ENCODE peak calls at places on chromosomes 7 and 10, in four cellular contexts. One of them, this sample, is unnamed.

GRCh38 chr10:116472874-116473273 is 45.2 kb downstream of the PNLIPRP3 start:
- DNase-seq in uterus: no peak
- DNase-seq in right lobe of liver: no peak
- DNase-seq in A549: no peak
- DNase-seq in this sample: no peak

GRCh38 chr10:86178401-86179142 is 188.0 kb downstream of the GRID1 start:
- DNase-seq in A549: peak; percentile 44
- DNase-seq in right lobe of liver: no peak
- DNase-seq in uterus: no peak
- DNase-seq in this sample: no peak

GRCh38 chr7:10889266-10889898 is 84.3 kb upstream of the PHF14 start:
- DNase-seq in A549: peak; percentile 70
- DNase-seq in uterus: peak; percentile 26
- DNase-seq in right lobe of liver: no peak
- DNase-seq in this sample: no peak

GRCh38 chr10:127441350-127442219 is 107.5 kb upstream of the NPS start:
- DNase-seq in A549: no peak
- DNase-seq in right lobe of liver: no peak
- DNase-seq in uterus: no peak
- DNase-seq in this sample: no peak

GRCh38 chr7:81111358-81111757 is 192.5 kb upstream of the SEMA3C start:
- DNase-seq in uterus: peak; percentile 38
- DNase-seq in A549: peak; percentile 61
- DNase-seq in right lobe of liver: no peak
- DNase-seq in this sample: no peak

GRCh38 chr7:5183899-5184298 is 6.1 kb upstream of the WIPI2 start:
- DNase-seq in right lobe of liver: no peak
- DNase-seq in A549: no peak
- DNase-seq in uterus: no peak
- DNase-seq in this sample: no peak

GRCh38 chr7:29564455-29565185 is 985 bp downstream of the PRR15 start:
- DNase-seq in A549: peak; percentile 37
- DNase-seq in uterus: peak; percentile 28
- DNase-seq in right lobe of liver: peak; percentile 61
- DNase-seq in this sample: peak; percentile 88

GRCh38 chr7:7639421-7639820 is 1.1 kb upstream of the UMAD1 start:
- DNase-seq in A549: peak; percentile 2
- DNase-seq in right lobe of liver: no peak
- DNase-seq in uterus: no peak
- DNase-seq in this sample: no peak

GRCh38 chr10:78972160-78972946 is 96.4 kb upstream of the ZMIZ1 start:
- DNase-seq in uterus: peak; percentile 73
- DNase-seq in right lobe of liver: peak; percentile 91
- DNase-seq in A549: peak; percentile 70
- DNase-seq in this sample: peak; percentile 93

GRCh38 chr7:4769753-4770152 is 5.7 kb upstream of the AP5Z1 start:
- DNase-seq in right lobe of liver: no peak
- DNase-seq in uterus: no peak
- DNase-seq in A549: no peak
- DNase-seq in this sample: no peak

GRCh38 chr10:54904833-54905232 is 103.8 kb upstream of the PCDH15 start:
- DNase-seq in right lobe of liver: no peak
- DNase-seq in A549: no peak
- DNase-seq in uterus: no peak
- DNase-seq in this sample: no peak

GRCh38 chr7:28958235-28958945 is at the start of gene TRIL:
- DNase-seq in A549: no peak
- DNase-seq in uterus: peak; percentile 85
- DNase-seq in right lobe of liver: peak; percentile 71
- DNase-seq in this sample: peak; percentile 94

GRCh38 chr10:28797904-28798371 is 120.6 kb downstream of the BAMBI start:
- DNase-seq in right lobe of liver: no peak
- DNase-seq in uterus: no peak
- DNase-seq in A549: peak; percentile 16
- DNase-seq in this sample: no peak

GRCh38 chr7:81140775-81141174 is 221.9 kb upstream of the SEMA3C start:
- DNase-seq in A549: no peak
- DNase-seq in right lobe of liver: no peak
- DNase-seq in uterus: no peak
- DNase-seq in this sample: no peak

GRCh38 chr7:49776994-49777393 is 3.6 kb downstream of the VWC2 start:
- DNase-seq in uterus: no peak
- DNase-seq in A549: peak; percentile 20
- DNase-seq in right lobe of liver: no peak
- DNase-seq in this sample: no peak

GRCh38 chr7:92740713-92741126 is 95.7 kb downstream of the CDK6 start:
- DNase-seq in right lobe of liver: no peak
- DNase-seq in uterus: no peak
- DNase-seq in A549: peak; percentile 74
- DNase-seq in this sample: no peak

GRCh38 chr7:87564290-87564963 is 36.3 kb downstream of the ABCB1 start:
- DNase-seq in uterus: no peak
- DNase-seq in A549: peak; percentile 43
- DNase-seq in right lobe of liver: peak; percentile 64
- DNase-seq in this sample: no peak

GRCh38 chr7:36967387-36967786 is 243.1 kb upstream of the AOAH start:
- DNase-seq in A549: peak; percentile 69
- DNase-seq in uterus: peak; percentile 60
- DNase-seq in right lobe of liver: peak; percentile 67
- DNase-seq in this sample: peak; percentile 43

GRCh38 chr10:99920901-99921300 is 88.8 kb downstream of the DNMBP start:
- DNase-seq in A549: no peak
- DNase-seq in right lobe of liver: no peak
- DNase-seq in uterus: no peak
- DNase-seq in this sample: no peak

GRCh38 chr10:119209736-119210355 is 2.5 kb downstream of the GRK5 start:
- DNase-seq in uterus: no peak
- DNase-seq in A549: no peak
- DNase-seq in right lobe of liver: no peak
- DNase-seq in this sample: no peak

GRCh38 chr7:156334636-156335035 is 305.9 kb upstream of the RNF32 start:
- DNase-seq in A549: no peak
- DNase-seq in right lobe of liver: no peak
- DNase-seq in uterus: no peak
- DNase-seq in this sample: no peak

GRCh38 chr10:72234560-72235095 is 18.6 kb upstream of the ASCC1 start:
- DNase-seq in uterus: no peak
- DNase-seq in right lobe of liver: no peak
- DNase-seq in A549: no peak
- DNase-seq in this sample: no peak

DNA sequence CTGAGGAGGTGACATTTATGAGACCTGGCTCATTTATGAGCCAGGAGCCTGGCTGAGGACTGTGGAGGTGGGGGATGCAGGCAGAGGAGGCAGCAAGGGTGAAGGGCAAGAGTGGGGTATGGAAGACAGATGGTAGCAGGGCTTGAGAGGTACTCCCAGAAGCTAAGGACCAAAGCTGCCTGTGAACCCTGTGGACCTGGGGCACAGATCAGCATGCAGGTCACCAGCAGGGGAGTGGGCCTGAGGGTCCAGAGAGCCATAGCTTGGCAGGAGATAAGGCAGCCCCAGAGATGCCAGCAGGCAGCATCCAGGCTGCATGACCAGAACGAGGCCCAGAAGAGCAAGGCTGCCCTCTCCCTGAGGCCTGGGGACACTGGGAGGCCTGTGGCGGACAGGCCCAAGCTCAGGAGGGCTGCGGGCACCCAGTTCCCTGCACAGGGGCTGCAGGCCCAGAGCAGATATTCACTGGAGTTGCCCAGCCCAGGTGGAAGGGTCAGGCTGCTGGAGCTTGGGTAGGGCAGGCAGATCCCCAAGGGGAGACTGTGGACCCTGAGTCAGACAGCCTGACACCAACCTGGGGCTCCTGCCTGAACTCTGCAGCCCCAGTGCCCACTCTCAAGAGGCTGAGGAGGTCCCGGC is 3.4 kb downstream of the GPR15LG start:
- DNase-seq in right lobe of liver: no peak
- DNase-seq in A549: no peak
- DNase-seq in uterus: no peak
- DNase-seq in this sample: no peak
- TF ChIP-seq CTCF in right lobe of liver: no peak
- TF ChIP-seq CTCF in A549: no peak
- TF ChIP-seq CTCF in uterus: no peak
- TF ChIP-seq CTCF in this sample: no peak

GRCh38 chr7:105839271-105839670 is 37.1 kb downstream of the ATXN7L1 start:
- DNase-seq in uterus: no peak
- DNase-seq in right lobe of liver: no peak
- DNase-seq in A549: no peak
- DNase-seq in this sample: no peak

GRCh38 chr7:105837765-105838241 is 38.6 kb downstream of the ATXN7L1 start:
- DNase-seq in uterus: no peak
- DNase-seq in A549: no peak
- DNase-seq in right lobe of liver: no peak
- DNase-seq in this sample: no peak

GRCh38 chr7:105840981-105841749 is 35.2 kb downstream of the ATXN7L1 start:
- DNase-seq in uterus: no peak
- DNase-seq in A549: no peak
- DNase-seq in right lobe of liver: no peak
- DNase-seq in this sample: no peak

GRCh38 chr7:105838273-105839141 is 37.9 kb downstream of the ATXN7L1 start:
- DNase-seq in uterus: peak; percentile 37
- DNase-seq in A549: peak; percentile 21
- DNase-seq in right lobe of liver: no peak
- DNase-seq in this sample: no peak

GRCh38 chr7:105841866-105842265 is 34.5 kb downstream of the ATXN7L1 start:
- DNase-seq in right lobe of liver: no peak
- DNase-seq in uterus: no peak
- DNase-seq in A549: no peak
- DNase-seq in this sample: no peak
- TF ChIP-seq POLR2A in right lobe of liver: no peak
- TF ChIP-seq POLR2A in uterus: no peak
- TF ChIP-seq POLR2A in A549: no peak
- TF ChIP-seq POLR2A in this sample: no peak

DNA sequence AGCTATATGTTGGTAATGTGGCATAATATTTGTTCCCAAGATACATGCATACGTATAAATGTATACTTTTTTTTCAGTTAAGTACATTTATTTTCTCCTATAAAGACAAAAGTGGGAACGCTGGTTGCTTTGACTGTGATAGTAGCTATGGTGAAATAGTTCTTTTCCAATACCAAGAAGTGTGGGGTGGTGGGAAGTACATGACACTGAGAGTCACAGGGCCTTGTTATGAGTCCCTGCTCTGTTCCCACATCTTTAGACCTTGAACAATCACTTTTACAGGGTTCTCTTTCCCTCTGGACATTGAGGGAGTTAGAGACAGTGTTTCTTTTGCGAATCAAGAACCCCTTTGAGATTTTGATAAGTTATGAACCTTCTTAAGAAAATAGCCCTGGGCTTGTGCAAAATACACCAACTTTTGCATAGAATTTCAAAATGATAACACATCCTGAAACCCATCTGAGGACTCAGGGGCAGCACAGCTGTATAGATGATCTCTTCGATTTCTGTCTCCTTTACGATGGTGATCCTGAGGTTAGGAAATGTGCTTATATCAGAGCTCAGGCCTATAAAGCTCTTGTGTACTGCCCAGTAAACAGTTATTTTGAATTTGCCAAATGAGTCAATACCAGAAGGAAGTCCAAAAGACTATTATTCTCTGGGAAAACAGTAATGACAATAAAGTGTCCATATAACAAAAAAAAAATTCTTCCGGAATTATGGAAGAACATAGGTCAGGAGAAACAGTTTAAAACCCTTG is 1.1 kb downstream of the LMOD2 start:
- DNase-seq in uterus: no peak
- DNase-seq in right lobe of liver: no peak
- DNase-seq in A549: no peak
- DNase-seq in this sample: no peak
- H3K4me3 ChIP-seq in uterus: no peak overlapping the region
- H3K4me3 ChIP-seq in right lobe of liver: no peak overlapping the region
- H3K4me3 ChIP-seq in A549: no peak overlapping the region
- H3K4me3 ChIP-seq in this sample: no peak overlapping the region

GRCh38 chr7:13725591-13725990 is 263.9 kb downstream of the ETV1 start:
- DNase-seq in A549: no peak
- DNase-seq in right lobe of liver: no peak
- DNase-seq in uterus: no peak
- DNase-seq in this sample: no peak
- TF ChIP-seq CTCF in A549: peak; percentile 15
- TF ChIP-seq CTCF in right lobe of liver: no peak
- TF ChIP-seq CTCF in uterus: no peak
- TF ChIP-seq CTCF in this sample: no peak

DNA sequence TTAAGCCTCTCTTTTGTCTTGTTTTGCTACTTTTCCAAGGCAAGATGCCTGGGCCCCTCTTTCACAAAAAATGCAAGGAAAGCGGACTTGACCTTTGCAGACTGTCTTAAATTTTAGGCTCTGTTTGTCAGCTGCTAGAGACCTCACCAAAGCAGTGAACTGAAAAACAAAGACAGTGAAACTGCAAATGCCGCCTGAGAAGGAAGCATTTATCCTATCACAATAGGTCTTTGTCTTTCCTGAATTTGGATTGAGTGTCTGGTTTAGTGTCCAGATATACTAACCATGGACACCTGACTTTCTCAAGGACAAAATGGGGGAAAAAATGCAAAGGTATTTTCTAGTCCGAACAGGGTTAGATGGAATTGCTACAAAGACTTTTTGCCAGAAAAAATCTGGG is 256.9 kb downstream of the INHBA start:
- DNase-seq in A549: no peak
- DNase-seq in uterus: no peak
- DNase-seq in right lobe of liver: no peak
- DNase-seq in this sample: no peak
- TF ChIP-seq POLR2A in A549: no peak
- TF ChIP-seq POLR2A in uterus: no peak
- TF ChIP-seq POLR2A in right lobe of liver: no peak
- TF ChIP-seq POLR2A in this sample: no peak

GRCh38 chr7:131112431-131112830 is 215.2 kb upstream of the MKLN1 start:
- DNase-seq in uterus: no peak
- DNase-seq in A549: no peak
- DNase-seq in right lobe of liver: no peak
- DNase-seq in this sample: no peak

GRCh38 chr7:131111081-131111576 is 216.5 kb upstream of the MKLN1 start:
- DNase-seq in uterus: peak; percentile 23
- DNase-seq in A549: peak; percentile 90
- DNase-seq in right lobe of liver: no peak
- DNase-seq in this sample: peak; percentile 58

GRCh38 chr7:131109757-131110293 is 217.9 kb upstream of the MKLN1 start:
- DNase-seq in uterus: peak; percentile 75
- DNase-seq in right lobe of liver: peak; percentile 86
- DNase-seq in A549: peak; percentile 90
- DNase-seq in this sample: peak; percentile 95

GRCh38 chr7:131110294-131111080 is 217.2 kb upstream of the MKLN1 start:
- DNase-seq in A549: peak; percentile 73
- DNase-seq in uterus: peak; percentile 38
- DNase-seq in right lobe of liver: no peak
- DNase-seq in this sample: peak; percentile 56

DNA sequence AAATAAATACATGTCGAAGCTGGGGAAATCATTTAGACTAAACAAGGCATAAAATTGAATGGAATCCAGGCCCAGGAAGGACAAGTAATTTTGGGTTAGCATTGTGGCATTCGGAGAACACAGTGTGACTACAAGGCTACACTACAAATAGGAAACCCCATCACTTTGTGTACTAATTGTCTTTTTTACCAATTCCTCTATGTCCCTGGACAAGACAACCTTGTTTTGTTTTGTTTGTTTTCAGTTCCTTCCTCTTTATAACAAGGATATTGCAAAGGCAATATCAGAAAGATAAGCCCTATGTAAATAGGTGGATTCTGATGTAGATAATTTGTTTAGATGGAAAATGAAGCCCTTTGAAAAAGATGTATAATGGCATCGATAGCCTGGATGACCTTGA is 215.9 kb upstream of the MKLN1 start:
- DNase-seq in uterus: no peak
- DNase-seq in A549: no peak
- DNase-seq in right lobe of liver: no peak
- DNase-seq in this sample: no peak
- H3K4me3 ChIP-seq in uterus: no peak overlapping the region
- H3K4me3 ChIP-seq in A549: peak overlapping the region; percentile 78
- H3K4me3 ChIP-seq in right lobe of liver: no peak overlapping the region
- H3K4me3 ChIP-seq in this sample: no peak overlapping the region